ENCODE peak calls at places on chromosomes 13 and 19, in ten cellular contexts. One of them, this sample, is unnamed.

GRCh38 chr19:1468274-1469199 is 10.5 kb downstream of the C19orf25 start:
- DNase-seq in brain microvascular endothelial cell: no peak
- DNase-seq in HFF-Myc: no peak
- DNase-seq in foreskin fibroblast: peak
- DNase-seq in neural crest cell: no peak
- DNase-seq in thoracic aorta: no peak
- DNase-seq in choroid plexus epithelial cell: peak
- DNase-seq in AG10803: peak
- DNase-seq in endothelial cell: no peak
- DNase-seq in WTC11: peak
- DNase-seq in this sample: no peak

GRCh38 chr19:10503002-10503789 is at the start of gene KEAP1:
- DNase-seq in brain microvascular endothelial cell: no peak
- DNase-seq in endothelial cell: peak
- DNase-seq in thoracic aorta: no peak
- DNase-seq in foreskin fibroblast: peak
- DNase-seq in neural crest cell: peak
- DNase-seq in WTC11: peak
- DNase-seq in HFF-Myc: no peak
- DNase-seq in choroid plexus epithelial cell: peak
- DNase-seq in AG10803: peak
- DNase-seq in this sample: peak

GRCh38 chr13:94677799-94678198 is 34.5 kb downstream of the SOX21 start:
- DNase-seq in foreskin fibroblast: no peak
- DNase-seq in thoracic aorta: no peak
- DNase-seq in neural crest cell: no peak
- DNase-seq in brain microvascular endothelial cell: no peak
- DNase-seq in HFF-Myc: no peak
- DNase-seq in AG10803: no peak
- DNase-seq in WTC11: no peak
- DNase-seq in endothelial cell: no peak
- DNase-seq in choroid plexus epithelial cell: no peak
- DNase-seq in this sample: no peak

GRCh38 chr13:27712421-27712820 is 79.9 kb upstream of the GSX1 start:
- DNase-seq in endothelial cell: no peak
- DNase-seq in brain microvascular endothelial cell: peak
- DNase-seq in HFF-Myc: no peak
- DNase-seq in WTC11: no peak
- DNase-seq in neural crest cell: no peak
- DNase-seq in foreskin fibroblast: no peak
- DNase-seq in thoracic aorta: no peak
- DNase-seq in choroid plexus epithelial cell: peak
- DNase-seq in AG10803: peak
- DNase-seq in this sample: no peak

GRCh38 chr13:50843256-50844043 is at the start of gene DLEU7:
- DNase-seq in choroid plexus epithelial cell: no peak
- DNase-seq in AG10803: no peak
- DNase-seq in endothelial cell: peak
- DNase-seq in HFF-Myc: no peak
- DNase-seq in brain microvascular endothelial cell: no peak
- DNase-seq in foreskin fibroblast: no peak
- DNase-seq in thoracic aorta: no peak
- DNase-seq in WTC11: peak
- DNase-seq in neural crest cell: peak
- DNase-seq in this sample: no peak

GRCh38 chr13:51916962-51917361 is 55.2 kb downstream of the CCDC70 start:
- DNase-seq in HFF-Myc: no peak
- DNase-seq in WTC11: no peak
- DNase-seq in neural crest cell: no peak
- DNase-seq in thoracic aorta: no peak
- DNase-seq in brain microvascular endothelial cell: no peak
- DNase-seq in endothelial cell: no peak
- DNase-seq in AG10803: no peak
- DNase-seq in choroid plexus epithelial cell: no peak
- DNase-seq in foreskin fibroblast: no peak
- DNase-seq in this sample: no peak

GRCh38 chr19:17806945-17807344 is 12.0 kb downstream of the B3GNT3 start:
- DNase-seq in neural crest cell: no peak
- DNase-seq in HFF-Myc: no peak
- DNase-seq in WTC11: no peak
- DNase-seq in thoracic aorta: no peak
- DNase-seq in foreskin fibroblast: no peak
- DNase-seq in brain microvascular endothelial cell: no peak
- DNase-seq in endothelial cell: no peak
- DNase-seq in AG10803: no peak
- DNase-seq in choroid plexus epithelial cell: no peak
- DNase-seq in this sample: no peak

GRCh38 chr13:74641586-74641985 is 507.4 kb upstream of the KLF12 start:
- DNase-seq in choroid plexus epithelial cell: peak
- DNase-seq in AG10803: peak
- DNase-seq in WTC11: no peak
- DNase-seq in HFF-Myc: no peak
- DNase-seq in thoracic aorta: no peak
- DNase-seq in brain microvascular endothelial cell: peak
- DNase-seq in foreskin fibroblast: peak
- DNase-seq in neural crest cell: no peak
- DNase-seq in endothelial cell: no peak
- DNase-seq in this sample: no peak

DNA sequence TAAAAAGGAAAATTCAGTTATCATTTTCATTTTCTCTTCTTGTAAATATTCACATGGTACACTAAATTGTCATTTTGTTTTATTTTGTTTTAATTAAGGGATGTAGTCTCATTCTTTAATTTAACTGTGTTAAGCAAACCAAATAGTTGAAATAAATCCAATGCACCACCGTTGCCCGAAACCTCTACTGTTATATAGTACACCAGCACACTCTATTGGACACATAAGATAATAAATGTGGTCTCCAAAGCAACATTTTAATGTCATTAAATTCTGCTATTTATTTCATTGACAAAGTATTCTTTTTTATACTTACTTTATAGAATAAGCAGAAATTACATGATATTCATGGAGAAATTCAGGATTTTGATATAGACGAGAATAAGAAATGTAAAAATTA is 156.4 kb upstream of the FREM2 start:
- DNase-seq in HFF-Myc: peak
- DNase-seq in WTC11: no peak
- DNase-seq in foreskin fibroblast: peak
- DNase-seq in brain microvascular endothelial cell: no peak
- DNase-seq in neural crest cell: no peak
- DNase-seq in choroid plexus epithelial cell: peak
- DNase-seq in endothelial cell: no peak
- DNase-seq in AG10803: peak
- DNase-seq in thoracic aorta: no peak
- DNase-seq in this sample: no peak
- TF ChIP-seq CTCF in HFF-Myc: peak
- TF ChIP-seq CTCF in WTC11: no peak
- TF ChIP-seq CTCF in foreskin fibroblast: peak
- TF ChIP-seq CTCF in brain microvascular endothelial cell: peak
- TF ChIP-seq CTCF in neural crest cell: peak
- TF ChIP-seq CTCF in choroid plexus epithelial cell: peak
- TF ChIP-seq CTCF in endothelial cell: no peak
- TF ChIP-seq CTCF in AG10803: peak
- TF ChIP-seq CTCF in thoracic aorta: no peak
- TF ChIP-seq CTCF in this sample: peak

DNA sequence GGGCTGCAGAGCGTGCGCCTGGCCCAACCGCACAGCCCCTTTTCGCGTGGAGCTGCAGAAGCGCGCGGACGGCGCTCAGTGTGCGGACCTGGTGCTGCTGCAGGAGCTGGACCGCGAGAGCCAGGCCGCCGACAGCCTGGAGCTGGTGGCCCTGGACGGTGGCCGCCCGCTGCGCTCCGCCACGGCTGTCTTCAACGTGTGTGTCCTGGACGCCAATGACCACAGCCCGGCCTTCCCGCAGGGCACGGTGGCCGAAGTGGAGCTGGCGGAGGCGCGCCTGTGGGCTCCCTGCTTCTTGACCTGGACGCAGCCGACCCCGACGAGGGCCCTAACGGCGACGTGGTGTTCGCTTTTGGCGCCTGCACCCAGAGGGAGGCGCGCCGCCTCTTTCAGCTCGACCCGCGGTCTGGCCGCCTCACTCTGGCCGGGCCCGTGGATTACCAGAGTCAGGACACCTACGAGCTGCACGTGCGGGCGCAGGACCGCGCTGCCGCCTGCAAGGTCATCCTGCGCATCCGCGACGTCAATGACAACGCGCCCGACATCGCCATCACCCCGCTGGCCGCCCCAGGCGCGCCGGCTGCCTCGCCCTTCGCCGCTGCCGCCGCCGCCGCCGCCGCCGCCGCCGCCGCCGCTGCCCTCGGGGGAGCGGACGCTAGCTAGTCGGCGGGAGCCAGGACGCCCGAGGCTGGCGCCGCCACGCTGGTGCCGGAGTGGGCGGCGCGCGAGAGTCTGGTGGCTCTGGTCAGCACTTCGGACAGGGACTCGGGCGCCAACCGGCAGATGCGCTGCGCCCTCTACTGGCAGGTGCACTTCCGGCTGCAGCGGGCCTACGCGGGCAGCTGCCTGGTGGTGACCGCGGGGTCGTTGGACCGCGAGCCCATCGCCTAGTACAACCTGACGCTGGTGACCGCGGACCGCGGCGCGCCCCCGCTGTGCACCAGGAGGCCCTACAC is 172.2 kb downstream of the OLFM4 start:
- DNase-seq in thoracic aorta: no peak
- DNase-seq in HFF-Myc: no peak
- DNase-seq in brain microvascular endothelial cell: no peak
- DNase-seq in foreskin fibroblast: peak
- DNase-seq in endothelial cell: peak
- DNase-seq in WTC11: peak
- DNase-seq in choroid plexus epithelial cell: peak
- DNase-seq in AG10803: peak
- DNase-seq in neural crest cell: peak
- DNase-seq in this sample: no peak
- TF ChIP-seq CTCF in thoracic aorta: peak
- TF ChIP-seq CTCF in HFF-Myc: peak
- TF ChIP-seq CTCF in brain microvascular endothelial cell: peak
- TF ChIP-seq CTCF in foreskin fibroblast: peak
- TF ChIP-seq CTCF in endothelial cell: peak
- TF ChIP-seq CTCF in WTC11: peak
- TF ChIP-seq CTCF in choroid plexus epithelial cell: peak
- TF ChIP-seq CTCF in AG10803: peak
- TF ChIP-seq CTCF in neural crest cell: peak
- TF ChIP-seq CTCF in this sample: no peak

GRCh38 chr13:103277959-103278673 is 211.9 kb upstream of the SLC10A2 start:
- DNase-seq in HFF-Myc: no peak
- DNase-seq in AG10803: no peak
- DNase-seq in choroid plexus epithelial cell: no peak
- DNase-seq in brain microvascular endothelial cell: no peak
- DNase-seq in thoracic aorta: no peak
- DNase-seq in WTC11: no peak
- DNase-seq in endothelial cell: no peak
- DNase-seq in foreskin fibroblast: no peak
- DNase-seq in neural crest cell: no peak
- DNase-seq in this sample: no peak

GRCh38 chr13:103287659-103288058 is 221.4 kb upstream of the SLC10A2 start:
- DNase-seq in neural crest cell: no peak
- DNase-seq in foreskin fibroblast: no peak
- DNase-seq in endothelial cell: no peak
- DNase-seq in choroid plexus epithelial cell: peak
- DNase-seq in WTC11: no peak
- DNase-seq in HFF-Myc: no peak
- DNase-seq in thoracic aorta: no peak
- DNase-seq in brain microvascular endothelial cell: no peak
- DNase-seq in AG10803: no peak
- DNase-seq in this sample: no peak

GRCh38 chr13:103283451-103283820 is 217.2 kb upstream of the SLC10A2 start:
- DNase-seq in brain microvascular endothelial cell: no peak
- DNase-seq in HFF-Myc: no peak
- DNase-seq in AG10803: no peak
- DNase-seq in WTC11: no peak
- DNase-seq in foreskin fibroblast: no peak
- DNase-seq in choroid plexus epithelial cell: no peak
- DNase-seq in thoracic aorta: no peak
- DNase-seq in neural crest cell: no peak
- DNase-seq in endothelial cell: no peak
- DNase-seq in this sample: no peak

GRCh38 chr13:103288114-103288513 is 221.9 kb upstream of the SLC10A2 start:
- DNase-seq in AG10803: no peak
- DNase-seq in endothelial cell: no peak
- DNase-seq in neural crest cell: no peak
- DNase-seq in choroid plexus epithelial cell: no peak
- DNase-seq in brain microvascular endothelial cell: no peak
- DNase-seq in WTC11: no peak
- DNase-seq in HFF-Myc: no peak
- DNase-seq in thoracic aorta: no peak
- DNase-seq in foreskin fibroblast: no peak
- DNase-seq in this sample: no peak

GRCh38 chr13:103282571-103283450 is 216.6 kb upstream of the SLC10A2 start:
- DNase-seq in neural crest cell: no peak
- DNase-seq in thoracic aorta: no peak
- DNase-seq in AG10803: no peak
- DNase-seq in HFF-Myc: no peak
- DNase-seq in brain microvascular endothelial cell: peak
- DNase-seq in foreskin fibroblast: peak
- DNase-seq in WTC11: no peak
- DNase-seq in endothelial cell: no peak
- DNase-seq in choroid plexus epithelial cell: peak
- DNase-seq in this sample: no peak
- TF ChIP-seq CTCF in neural crest cell: no peak
- TF ChIP-seq CTCF in thoracic aorta: no peak
- TF ChIP-seq CTCF in AG10803: no peak
- TF ChIP-seq CTCF in HFF-Myc: no peak
- TF ChIP-seq CTCF in brain microvascular endothelial cell: no peak
- TF ChIP-seq CTCF in foreskin fibroblast: no peak
- TF ChIP-seq CTCF in WTC11: no peak
- TF ChIP-seq CTCF in endothelial cell: no peak
- TF ChIP-seq CTCF in choroid plexus epithelial cell: no peak
- TF ChIP-seq CTCF in this sample: no peak

GRCh38 chr19:54188224-54188871 is 1.0 kb downstream of the MBOAT7 start:
- DNase-seq in thoracic aorta: no peak
- DNase-seq in AG10803: peak
- DNase-seq in neural crest cell: no peak
- DNase-seq in WTC11: peak
- DNase-seq in brain microvascular endothelial cell: peak
- DNase-seq in foreskin fibroblast: peak
- DNase-seq in endothelial cell: no peak
- DNase-seq in HFF-Myc: no peak
- DNase-seq in choroid plexus epithelial cell: peak
- DNase-seq in this sample: no peak

GRCh38 chr19:54189668-54190502 is 505 bp upstream of the MBOAT7 start:
- DNase-seq in foreskin fibroblast: peak
- DNase-seq in choroid plexus epithelial cell: peak
- DNase-seq in endothelial cell: peak
- DNase-seq in thoracic aorta: peak
- DNase-seq in brain microvascular endothelial cell: peak
- DNase-seq in HFF-Myc: peak
- DNase-seq in AG10803: peak
- DNase-seq in neural crest cell: peak
- DNase-seq in WTC11: peak
- DNase-seq in this sample: peak

GRCh38 chr19:54190503-54190941 is 586 bp upstream of the TSEN34 start:
- DNase-seq in brain microvascular endothelial cell: peak
- DNase-seq in AG10803: peak
- DNase-seq in HFF-Myc: peak
- DNase-seq in foreskin fibroblast: peak
- DNase-seq in choroid plexus epithelial cell: peak
- DNase-seq in WTC11: peak
- DNase-seq in endothelial cell: peak
- DNase-seq in neural crest cell: peak
- DNase-seq in thoracic aorta: peak
- DNase-seq in this sample: peak

GRCh38 chr19:54190942-54191670 is at the start of gene TSEN34:
- DNase-seq in choroid plexus epithelial cell: peak
- DNase-seq in neural crest cell: peak
- DNase-seq in endothelial cell: peak
- DNase-seq in foreskin fibroblast: peak
- DNase-seq in AG10803: peak
- DNase-seq in HFF-Myc: no peak
- DNase-seq in brain microvascular endothelial cell: peak
- DNase-seq in thoracic aorta: no peak
- DNase-seq in WTC11: peak
- DNase-seq in this sample: no peak

GRCh38 chr19:54189020-54189667 is at the start of gene MBOAT7:
- DNase-seq in AG10803: no peak
- DNase-seq in endothelial cell: no peak
- DNase-seq in foreskin fibroblast: no peak
- DNase-seq in WTC11: no peak
- DNase-seq in thoracic aorta: no peak
- DNase-seq in HFF-Myc: no peak
- DNase-seq in neural crest cell: no peak
- DNase-seq in brain microvascular endothelial cell: no peak
- DNase-seq in choroid plexus epithelial cell: no peak
- DNase-seq in this sample: no peak
- TF ChIP-seq CTCF in AG10803: no peak
- TF ChIP-seq CTCF in endothelial cell: no peak
- TF ChIP-seq CTCF in foreskin fibroblast: no peak
- TF ChIP-seq CTCF in WTC11: no peak
- TF ChIP-seq CTCF in thoracic aorta: peak
- TF ChIP-seq CTCF in HFF-Myc: no peak
- TF ChIP-seq CTCF in neural crest cell: peak
- TF ChIP-seq CTCF in brain microvascular endothelial cell: peak
- TF ChIP-seq CTCF in choroid plexus epithelial cell: no peak
- TF ChIP-seq CTCF in this sample: peak

This sample was measured in right atrium auricular region.